ENCODE peak calls at places on chromosomes 6 and 20, in five cellular contexts. Z, S, M, E and L are unnamed samples.

GRCh38 chr20:40952231-40952630 is 76.4 kb upstream of the TOP1 start:
- DNase-seq in Z (no peak), S (no peak), M (no peak), E (no peak), L (no peak)

GRCh38 chr6:158008894-158009891 is 27.5 kb downstream of the SYNJ2 start:
- DNase-seq in Z (no peak), S (no peak), M (no peak), E (peak), L (no peak)

GRCh38 chr6:129115491-129115890 is 232.6 kb downstream of the LAMA2 start:
- DNase-seq in Z (no peak), S (no peak), M (no peak), E (no peak), L (no peak)

GRCh38 chr20:44684047-44684965 is 30.9 kb upstream of the CCN5 start:
- DNase-seq in Z (peak), S (no peak), M (no peak), E (no peak), L (no peak)

GRCh38 chr20:58201616-58202015 is 26.8 kb downstream of the ANKRD60 start:
- DNase-seq in Z (no peak), S (no peak), M (no peak), E (no peak), L (no peak)

GRCh38 chr6:135186255-135186654 is 5.1 kb downstream of the MYB start:
- DNase-seq in Z (no peak), S (no peak), M (no peak), E (no peak), L (no peak)

GRCh38 chr6:106069478-106069877 is 16.7 kb upstream of the PRDM1 start:
- DNase-seq in Z (peak), S (no peak), M (no peak), E (peak), L (no peak)

GRCh38 chr20:60400567-60400966 is 442.3 kb downstream of the CDH26 start:
- DNase-seq in Z (no peak), S (no peak), M (no peak), E (no peak), L (no peak)

GRCh38 chr6:35498407-35499045 is 1.6 kb upstream of the TEAD3 start:
- DNase-seq in Z (peak), S (no peak), M (no peak), E (no peak), L (no peak)

GRCh38 chr20:44314870-44315269 is 3.9 kb upstream of the FITM2 start:
- DNase-seq in Z (no peak), S (no peak), M (no peak), E (no peak), L (no peak)

GRCh38 chr6:17098538-17098937 is 3.3 kb upstream of the STMND1 start:
- DNase-seq in Z (no peak), S (no peak), M (no peak), E (peak), L (no peak)

GRCh38 chr6:8432614-8433013 is 2.7 kb downstream of the SLC35B3 start:
- DNase-seq in Z (no peak), S (no peak), M (no peak), E (no peak), L (no peak)

GRCh38 chr6:165694296-165694695 is 31.3 kb upstream of the PDE10A start:
- DNase-seq in Z (no peak), S (no peak), M (no peak), E (no peak), L (no peak)

GRCh38 chr6:169255643-169256042 is 2.0 kb upstream of the THBS2 start:
- DNase-seq in Z (no peak), S (no peak), M (no peak), E (no peak), L (no peak)

GRCh38 chr20:63691711-63692435 is 4.6 kb upstream of the TNFRSF6B start:
- DNase-seq in Z (no peak), S (no peak), M (no peak), E (no peak), L (no peak)

GRCh38 chr6:143227675-143228074 is 167.0 kb downstream of the AIG1 start:
- DNase-seq in Z (no peak), S (no peak), M (no peak), E (no peak), L (no peak)

GRCh38 chr6:100382767-100383195 is 81.9 kb downstream of the SIM1 start:
- DNase-seq in Z (no peak), S (no peak), M (no peak), E (no peak), L (no peak)

GRCh38 chr6:15400572-15401004 is 154.7 kb downstream of the JARID2 start:
- DNase-seq in Z (peak), S (peak), M (no peak), E (peak), L (peak)

GRCh38 chr20:57514273-57514751 is 10.6 kb downstream of the CTCFL start:
- DNase-seq in Z (peak), S (peak), M (no peak), E (peak), L (peak)

GRCh38 chr6:166166314-166167257 is 1.1 kb downstream of the TBXT start:
- DNase-seq in Z (no peak), S (no peak), M (no peak), E (no peak), L (peak)

GRCh38 chr6:13653296-13653695 is 38.2 kb downstream of the NOL7 start:
- DNase-seq in Z (no peak), S (no peak), M (no peak), E (no peak), L (no peak)

GRCh38 chr20:64100946-64101688 is 6.2 kb downstream of the NPBWR2 start:
- DNase-seq in Z (no peak), S (no peak), M (no peak), E (no peak), L (peak)

GRCh38 chr20:6450841-6451240 is 316.6 kb upstream of the BMP2 start:
- DNase-seq in Z (no peak), S (no peak), M (no peak), E (no peak), L (no peak)

GRCh38 chr20:58438970-58439808 is 50.2 kb downstream of the VAPB start:
- DNase-seq in Z (no peak), S (no peak), M (no peak), E (no peak), L (no peak)

GRCh38 chr6:167351656-167352354 is 26.9 kb downstream of the TTLL2 start:
- DNase-seq in Z (no peak), S (no peak), M (no peak), E (no peak), L (no peak)

GRCh38 chr6:1524040-1524480 is 85.7 kb upstream of the FOXC1 start:
- DNase-seq in Z (peak), S (peak), M (no peak), E (peak), L (peak)

GRCh38 chr20:19048898-19049889 is 163.2 kb upstream of the SLC24A3 start:
- DNase-seq in Z (peak), S (no peak), M (no peak), E (no peak), L (no peak)

GRCh38 chr20:7772376-7772775 is 167.9 kb downstream of the HAO1 start:
- DNase-seq in Z (no peak), S (no peak), M (no peak), E (peak), L (no peak)

GRCh38 chr20:920306-920705 is 4.2 kb upstream of the ANGPT4 start:
- DNase-seq in Z (no peak), S (no peak), M (no peak), E (peak), L (no peak)

GRCh38 chr6:127813682-127814027 is 87.2 kb downstream of the THEMIS start:
- DNase-seq in Z (no peak), S (no peak), M (no peak), E (no peak), L (no peak)

GRCh38 chr6:114638346-114638745 is 295.5 kb upstream of the HS3ST5 start:
- DNase-seq in Z (no peak), S (no peak), M (no peak), E (no peak), L (peak)

GRCh38 chr20:24629668-24630067 is 160.2 kb downstream of the SYNDIG1 start:
- DNase-seq in Z (no peak), S (no peak), M (no peak), E (peak), L (no peak)

GRCh38 chr20:6496874-6497273 is 270.6 kb upstream of the BMP2 start:
- DNase-seq in Z (no peak), S (no peak), M (no peak), E (no peak), L (no peak)

GRCh38 chr6:167662104-167662880 is 164.4 kb upstream of the AFDN start:
- DNase-seq in Z (no peak), S (no peak), M (no peak), E (no peak), L (no peak)

GRCh38 chr20:4472906-4473305 is 248.8 kb upstream of the PRND start:
- DNase-seq in Z (no peak), S (no peak), M (no peak), E (no peak), L (no peak)

GRCh38 chr6:137487181-137487910 is 6.8 kb downstream of the OLIG3 start:
- DNase-seq in Z (no peak), S (no peak), M (no peak), E (no peak), L (no peak)

DNA sequence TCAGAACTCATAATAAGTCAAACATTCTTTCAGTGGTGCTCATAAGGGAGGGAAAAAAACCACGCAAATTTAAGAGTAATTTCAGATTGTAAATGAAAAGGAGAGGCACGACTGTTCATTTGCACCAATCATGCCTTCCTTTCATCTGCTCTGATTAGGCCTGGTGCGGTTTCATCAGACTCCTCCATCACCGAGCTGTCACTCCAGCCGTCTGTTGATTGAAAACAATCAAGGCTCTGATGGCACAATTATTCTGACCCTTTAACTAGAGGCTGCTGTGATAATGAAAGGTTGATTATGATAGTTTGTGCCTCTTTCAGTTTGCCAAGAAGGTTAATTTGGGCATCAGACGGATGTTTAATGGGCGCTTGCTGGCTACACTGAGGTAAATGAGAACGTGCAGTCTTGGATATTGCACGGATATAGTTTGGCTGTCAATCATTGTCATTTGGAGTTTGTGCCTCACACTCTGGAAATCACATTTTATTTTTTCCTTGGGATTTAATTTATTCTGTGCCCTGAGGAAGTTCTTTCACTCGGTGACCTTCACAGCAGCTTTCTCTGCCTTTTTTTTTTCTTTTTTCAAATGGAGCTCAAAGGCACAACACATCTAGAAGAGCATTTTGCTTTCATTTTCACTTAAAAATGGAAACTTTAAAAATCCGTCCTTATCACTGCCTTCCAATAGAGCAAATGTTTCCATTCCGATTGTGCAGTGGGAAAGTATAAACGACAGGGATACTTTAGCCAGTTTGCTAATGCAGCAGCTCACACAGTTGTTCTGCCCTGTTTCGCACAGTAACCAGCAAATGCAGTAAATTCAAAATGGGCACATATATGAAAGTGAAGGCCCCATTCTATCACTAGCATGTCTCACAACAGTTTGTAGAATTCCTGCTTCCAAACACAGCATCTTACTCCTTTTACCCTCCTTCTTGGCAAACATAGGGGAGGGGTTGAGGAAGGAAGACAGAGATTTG is 172.8 kb downstream of the KLHL32 start:
- DNase-seq in Z (no peak), S (no peak), M (no peak), E (peak), L (no peak)
- TF ChIP-seq CTCF in Z (no peak), S (no peak), M (no peak), E (no peak), L (no peak)

GRCh38 chr6:5325173-5325572 is 63.9 kb downstream of the FARS2 start:
- DNase-seq in Z (no peak), S (no peak), M (no peak), E (no peak), L (no peak)
- TF ChIP-seq CTCF in Z (no peak), S (no peak), M (no peak), E (no peak), L (no peak)

DNA sequence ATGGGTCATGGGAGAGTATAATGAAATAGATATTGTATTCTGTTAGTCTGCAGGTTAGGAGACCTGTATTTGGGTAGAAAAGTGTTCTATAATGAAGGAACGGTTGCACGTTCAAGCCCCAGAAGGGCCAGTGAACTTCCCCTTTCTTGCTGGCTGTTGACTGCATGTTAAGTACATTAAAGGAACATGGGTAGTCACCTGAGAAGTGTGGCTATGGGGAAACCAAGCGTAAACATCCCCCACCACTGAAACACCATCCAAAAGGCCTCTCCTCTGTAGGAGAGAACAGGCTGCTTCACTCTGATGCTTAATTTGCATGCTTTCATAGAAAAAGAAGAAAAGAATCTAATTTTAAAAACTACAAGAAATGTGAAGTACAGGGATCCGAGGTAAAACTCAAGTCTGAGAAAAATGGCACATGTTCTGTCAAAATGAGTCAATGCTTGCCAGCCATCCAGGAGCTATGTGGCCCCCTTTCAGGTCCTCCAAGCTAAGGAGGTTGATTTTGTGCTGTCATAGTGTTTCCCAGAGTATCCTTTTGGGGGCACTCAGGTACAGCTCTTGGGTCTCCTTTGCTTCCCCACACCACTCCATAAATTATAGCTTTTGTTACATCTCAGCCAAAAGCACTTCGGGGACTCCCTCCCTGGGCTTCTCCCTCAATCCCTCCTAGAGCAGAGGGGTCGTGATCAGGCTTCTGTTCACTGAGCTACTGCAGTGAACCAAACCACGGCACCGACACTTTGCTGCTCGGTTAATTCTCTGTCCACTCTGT is 283.7 kb upstream of the AGPAT4 start:
- DNase-seq in Z (no peak), S (no peak), M (peak), E (no peak), L (peak)
- TF ChIP-seq CTCF in Z (no peak), S (peak), M (no peak), E (no peak), L (no peak)

DNA sequence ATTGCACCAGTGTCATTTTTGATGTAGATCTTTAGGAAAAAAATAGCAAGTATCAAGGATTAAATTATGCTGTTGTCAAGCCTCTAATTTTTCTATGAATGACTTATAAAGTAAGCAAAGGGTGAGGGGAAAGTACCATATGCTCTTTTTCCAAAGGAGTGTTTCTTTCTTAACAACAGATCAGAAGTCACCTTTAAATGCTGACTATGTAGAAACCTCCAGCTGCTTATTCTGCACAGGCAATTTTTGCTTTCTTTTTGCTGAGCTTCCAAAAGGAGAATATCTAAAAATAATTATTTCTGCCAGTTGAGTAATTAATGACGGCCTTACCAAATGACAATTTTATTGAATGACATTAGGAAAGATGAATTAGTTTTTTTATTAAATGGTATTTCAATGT is 390.6 kb upstream of the MANEA start:
- DNase-seq in Z (no peak), S (no peak), M (no peak), E (no peak), L (no peak)
- TF ChIP-seq CTCF in Z (no peak), S (no peak), M (no peak), E (no peak), L (no peak)

GRCh38 chr6:132194529-132194928 is 206.7 kb downstream of the MOXD1 start:
- DNase-seq in Z (no peak), S (no peak), M (no peak), E (no peak), L (no peak)

GRCh38 chr6:132190097-132190814 is 211.0 kb downstream of the MOXD1 start:
- DNase-seq in Z (no peak), S (no peak), M (no peak), E (peak), L (no peak)

GRCh38 chr6:132192646-132193045 is 208.6 kb downstream of the MOXD1 start:
- DNase-seq in Z (no peak), S (no peak), M (no peak), E (no peak), L (no peak)

GRCh38 chr6:132188865-132189264 is 212.4 kb downstream of the MOXD1 start:
- DNase-seq in Z (no peak), S (no peak), M (no peak), E (peak), L (no peak)

DNA sequence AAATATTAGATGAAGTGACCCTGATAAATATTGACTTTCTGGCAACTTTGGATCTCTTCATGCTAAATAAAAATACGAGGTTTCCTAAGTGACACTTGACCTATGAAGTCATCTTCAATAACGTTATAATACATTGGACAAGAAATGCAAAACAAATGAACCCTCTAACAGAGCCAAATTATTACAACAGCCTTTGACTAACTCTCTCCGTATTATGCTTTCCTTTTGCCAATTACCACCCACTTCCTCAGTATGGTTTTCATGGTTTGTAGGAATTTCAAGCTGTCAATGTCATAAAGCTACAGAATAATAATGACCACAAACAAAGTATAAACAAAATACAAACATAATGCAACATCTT is 210.5 kb downstream of the MOXD1 start:
- DNase-seq in Z (no peak), S (no peak), M (no peak), E (peak), L (no peak)
- TF ChIP-seq CTCF in Z (no peak), S (no peak), M (no peak), E (no peak), L (no peak)

GRCh38 chr20:42678895-42679294 is 510.8 kb downstream of the PTPRT start:
- DNase-seq in Z (peak), S (no peak), M (peak), E (no peak), L (no peak)
- TF ChIP-seq CTCF in Z (no peak), S (peak), M (peak), E (no peak), L (peak)

DNA sequence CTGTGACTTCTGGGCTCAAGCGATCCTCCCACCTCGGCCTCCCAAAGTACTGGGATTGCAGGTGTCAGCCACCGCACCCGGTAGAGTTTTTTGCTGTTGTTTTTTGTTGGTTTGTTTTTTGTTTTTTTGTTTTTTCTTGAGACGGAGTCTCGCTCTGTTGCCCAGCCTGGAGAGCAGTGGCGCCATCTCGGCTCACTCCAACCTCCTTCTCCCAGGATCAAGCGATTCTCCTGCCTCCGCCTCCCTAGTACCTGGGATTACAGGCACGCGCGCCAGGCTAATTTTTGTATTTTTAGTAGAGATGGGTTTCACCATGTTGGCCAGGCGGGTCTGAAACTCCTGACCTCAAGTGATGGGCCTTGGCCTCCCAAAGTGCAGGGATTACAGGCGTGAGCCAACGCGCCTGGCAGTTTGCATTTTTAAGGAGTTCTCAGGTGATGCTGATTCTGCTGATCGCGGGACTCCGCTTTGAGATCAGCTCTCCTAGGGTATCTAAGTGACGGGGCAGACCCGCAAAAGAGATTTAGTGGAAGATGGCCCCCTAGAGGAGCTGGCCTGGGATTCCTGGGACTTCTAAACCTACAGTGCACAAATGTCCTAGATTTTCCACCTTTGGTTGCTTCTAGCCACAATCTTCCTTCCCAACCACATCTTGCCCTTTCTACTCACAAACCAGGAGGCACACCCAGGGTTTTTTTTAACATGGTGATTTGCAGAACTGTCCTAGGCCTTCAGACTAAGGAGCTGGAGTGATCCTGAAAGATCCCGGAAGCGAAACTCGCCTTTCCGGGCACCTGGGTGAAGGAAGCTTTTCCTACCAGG is 45.2 kb downstream of the DPPA5 start:
- DNase-seq in Z (peak), S (no peak), M (peak), E (peak), L (peak)
- TF ChIP-seq CTCF in Z (no peak), S (peak), M (peak), E (peak), L (no peak)